ENCODE peak calls at places on chromosomes 1 and 21, in six cellular contexts. G is HepG2, Y is K562, C is HCT116, R is H1, N is GM12878. V is an unnamed sample.

GRCh38 chr21:17051054-17051453 is 461.8 kb upstream of the CXADR start:
- DNase-seq in R (no peak), Y (no peak), C (no peak), N (no peak), G (no peak), V (no peak)

GRCh38 chr21:31372176-31372765 is 28.2 kb upstream of the TIAM1 start:
- DNase-seq in C (peak; percentile 58), N (no peak), R (no peak), G (no peak), Y (no peak), V (no peak)

GRCh38 chr1:183090386-183091006 is 67.3 kb downstream of the LAMC1 start:
- DNase-seq in N (no peak), Y (no peak), R (no peak), G (peak; percentile 49), C (no peak), V (no peak)

GRCh38 chr21:34126691-34127090 is 53.3 kb downstream of the MRPS6 start:
- DNase-seq in G (no peak), R (no peak), Y (no peak), N (no peak), C (no peak), V (no peak)

GRCh38 chr1:230066036-230066435 is 1.0 kb upstream of the GALNT2 start:
- DNase-seq in R (no peak), N (no peak), G (no peak), Y (no peak), C (no peak), V (no peak)

GRCh38 chr1:147627435-147628110 is 42.8 kb downstream of the ACP6 start:
- DNase-seq in R (no peak), G (peak; percentile 40), Y (peak; percentile 79), C (peak; percentile 13), N (no peak), V (peak; percentile 55)

GRCh38 chr1:157363660-157364140 is 188.6 kb downstream of the FCRL5 start:
- DNase-seq in R (peak; percentile 33), G (peak; percentile 41), C (peak; percentile 42), N (peak; percentile 20), Y (no peak), V (peak; percentile 49)

GRCh38 chr1:40710581-40711315 is 19.2 kb downstream of the NFYC start:
- DNase-seq in N (no peak), R (no peak), C (no peak), Y (no peak), G (peak; percentile 67), V (no peak)

GRCh38 chr1:24868016-24868875 is 61.8 kb downstream of the RUNX3 start:
- DNase-seq in N (no peak), C (no peak), R (no peak), Y (no peak), G (no peak), V (no peak)

GRCh38 chr1:241749924-241750695 is 97.9 kb upstream of the EXO1 start:
- DNase-seq in Y (no peak), C (no peak), R (no peak), N (no peak), G (no peak), V (no peak)

GRCh38 chr1:243315933-243316332 is 60.1 kb downstream of the SDCCAG8 start:
- DNase-seq in G (no peak), N (no peak), Y (no peak), C (no peak), R (no peak), V (no peak)

GRCh38 chr1:186842547-186842946 is 13.8 kb downstream of the PLA2G4A start:
- DNase-seq in R (no peak), G (no peak), N (no peak), C (no peak), Y (no peak), V (no peak)

GRCh38 chr1:54413295-54413694 is 7.1 kb upstream of the SSBP3 start:
- DNase-seq in Y (no peak), C (no peak), N (no peak), R (no peak), G (peak; percentile 39), V (no peak)

GRCh38 chr1:4315202-4315601 is 339.2 kb upstream of the AJAP1 start:
- DNase-seq in N (no peak), G (no peak), C (no peak), R (no peak), Y (no peak), V (no peak)

GRCh38 chr1:150548632-150549495 is at the start of gene ADAMTSL4:
- DNase-seq in R (no peak), N (no peak), C (no peak), G (no peak), Y (peak; percentile 93), V (no peak)

GRCh38 chr1:150551049-150551783 is 2.0 kb downstream of the ADAMTSL4 start:
- DNase-seq in C (no peak), Y (no peak), G (no peak), R (no peak), N (no peak), V (no peak)

GRCh38 chr1:150548324-150548631 is 930 bp upstream of the ADAMTSL4 start:
- DNase-seq in Y (no peak), N (no peak), G (no peak), R (no peak), C (no peak), V (no peak)

GRCh38 chr1:150550222-150551048 is 1.2 kb downstream of the ADAMTSL4 start:
- DNase-seq in N (no peak), G (no peak), Y (peak; percentile 51), C (no peak), R (no peak), V (no peak)

DNA sequence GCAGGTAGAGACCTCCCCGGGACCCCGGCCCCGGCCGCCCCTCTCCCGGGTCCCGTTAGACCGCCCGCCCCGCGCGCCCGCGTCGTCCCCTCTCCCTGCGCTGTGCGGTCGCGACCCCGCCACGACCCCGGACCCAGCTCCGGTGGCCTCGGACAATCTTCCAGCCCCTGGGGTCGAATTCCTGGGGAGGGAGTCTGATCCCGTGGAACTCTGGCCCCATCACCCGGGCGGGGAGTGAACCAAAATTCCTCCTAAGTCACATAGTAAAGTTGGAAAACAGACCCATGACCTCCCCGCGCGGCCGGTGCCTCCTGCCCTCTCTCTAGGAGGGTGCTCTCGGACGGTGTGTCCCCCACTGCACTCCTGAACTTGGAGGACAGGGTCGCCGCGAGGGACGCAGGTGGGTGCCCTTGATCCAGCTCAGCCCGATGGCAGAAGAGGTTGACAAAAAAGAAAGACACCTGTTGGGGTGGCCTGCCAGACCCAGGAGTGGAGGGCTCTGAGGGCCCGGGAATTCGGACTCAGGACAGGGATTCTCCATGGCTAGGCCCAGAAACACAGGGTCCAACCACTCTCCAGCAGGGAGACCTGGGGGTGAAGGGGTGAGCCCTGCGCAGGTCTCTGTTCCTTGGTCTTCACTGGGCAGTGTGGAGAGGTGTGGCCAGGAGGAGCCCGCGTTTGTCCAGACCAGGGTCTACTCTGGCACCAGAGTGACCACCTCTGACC is 451 bp downstream of the ADAMTSL4 start:
- DNase-seq in G (no peak), N (no peak), C (no peak), Y (no peak), R (no peak), V (no peak)
- H3K4me3 ChIP-seq in G (peak overlapping the region; percentile 60), N (no peak overlapping the region), C (peak overlapping the region; percentile 49), Y (peak overlapping the region; percentile 75), R (peak overlapping the region; percentile 26), V (peak overlapping the region; percentile 63)

GRCh38 chr1:26726784-26727183 is 31.0 kb downstream of the ARID1A start:
- DNase-seq in G (peak; percentile 20), R (no peak), N (no peak), C (no peak), Y (no peak), V (no peak)

GRCh38 chr1:26724118-26724517 is 28.3 kb downstream of the ARID1A start:
- DNase-seq in Y (no peak), N (no peak), R (no peak), G (no peak), C (no peak), V (no peak)

GRCh38 chr1:26721669-26722355 is 26.0 kb downstream of the ARID1A start:
- DNase-seq in C (no peak), G (no peak), N (no peak), Y (peak; percentile 36), R (no peak), V (no peak)

GRCh38 chr1:26723013-26723991 is 27.5 kb downstream of the ARID1A start:
- DNase-seq in G (peak; percentile 82), C (peak; percentile 21), Y (peak; percentile 84), R (no peak), N (no peak), V (peak; percentile 87)

GRCh38 chr1:26724938-26725337 is 29.1 kb downstream of the ARID1A start:
- DNase-seq in R (no peak), N (no peak), G (no peak), C (no peak), Y (no peak), V (peak; percentile 89)
- H3K4me1 ChIP-seq in R (peaks cover 20% of the 10 kb centered on the region), N (peaks cover 48% of the 10 kb centered on the region), G (peaks cover 70% of the 10 kb centered on the region), C (peaks cover 66% of the 10 kb centered on the region), Y (peaks cover 37% of the 10 kb centered on the region), V (peaks cover 5% of the 10 kb centered on the region)

GRCh38 chr1:1419812-1420653 is 1.0 kb downstream of the ANKRD65 start:
- DNase-seq in N (no peak), R (no peak), Y (no peak), C (no peak), G (no peak), V (no peak)
- TF ChIP-seq ZNF274 in N (no peak), R (no peak), Y (no peak), C (no peak), G (no peak), V (no peak)

GRCh38 chr1:116033322-116033721 is 57.0 kb downstream of the SLC22A15 start:
- DNase-seq in C (no peak), N (no peak), G (no peak), R (no peak), Y (no peak), V (peak; percentile 27)
- H3K4me3 ChIP-seq in C (no peak overlapping the region), N (no peak overlapping the region), G (no peak overlapping the region), R (no peak overlapping the region), Y (no peak overlapping the region), V (no peak overlapping the region)

GRCh38 chr1:87179076-87179475 is 149.6 kb upstream of the LMO4 start:
- DNase-seq in C (no peak), R (no peak), Y (no peak), N (no peak), G (no peak), V (no peak)
- H3K4me1 ChIP-seq in C (no peaks in the 10 kb centered on the region), R (no peaks in the 10 kb centered on the region), Y (no peaks in the 10 kb centered on the region), N (no peaks in the 10 kb centered on the region), G (no peaks in the 10 kb centered on the region), V (no peaks in the 10 kb centered on the region)

GRCh38 chr1:64531057-64531456 is 61.1 kb downstream of the CACHD1 start:
- DNase-seq in C (no peak), R (no peak), N (no peak), G (no peak), Y (no peak), V (no peak)
- TF ChIP-seq ZNF274 in C (no peak), R (no peak), N (no peak), G (no peak), Y (no peak), V (no peak)

DNA sequence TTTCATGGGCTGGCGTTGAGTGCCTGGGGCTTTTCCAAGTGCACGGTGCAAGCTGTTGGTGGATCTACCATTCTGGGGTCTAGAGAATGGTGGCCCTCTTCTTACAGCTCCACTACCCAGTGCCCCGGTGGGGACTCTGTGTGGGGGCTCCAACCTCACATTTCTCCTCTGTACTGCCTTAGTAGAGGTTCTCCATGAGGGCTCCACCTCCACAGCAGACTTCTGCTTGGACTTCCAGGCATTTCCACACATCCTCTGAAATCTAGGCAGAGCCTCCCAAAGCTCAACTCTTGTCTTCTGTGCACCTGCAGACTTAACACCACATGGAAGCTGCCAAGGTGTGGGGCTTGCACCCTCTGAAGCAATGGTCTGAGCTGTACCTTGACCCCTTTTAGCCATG is 82.1 kb downstream of the CCDC18 start:
- DNase-seq in Y (no peak), R (no peak), C (no peak), N (no peak), G (no peak), V (no peak)
- H3K4me3 ChIP-seq in Y (no peak overlapping the region), R (no peak overlapping the region), C (no peak overlapping the region), N (no peak overlapping the region), G (no peak overlapping the region), V (no peak overlapping the region)